ENCODE peak calls at places on chromosomes 2 and 18, in ten cellular contexts. I, C, X, T, G, S, D, Q, Y and O are unnamed samples.

GRCh38 chr2:12824771-12825363 is 108.1 kb downstream of the TRIB2 start:
- DNase-seq in Q (no peak), C (no peak), X (peak; percentile 61), T (no peak), I (no peak), Y (no peak), G (no peak), D (no peak), S (no peak), O (no peak)

GRCh38 chr2:227395556-227395955 is 7.8 kb upstream of the SCYGR1 start:
- DNase-seq in G (no peak), X (no peak), Q (no peak), S (no peak), Y (no peak), D (no peak), C (no peak), T (no peak), I (no peak), O (no peak)

GRCh38 chr2:58130238-58130637 is 83.6 kb downstream of the VRK2 start:
- DNase-seq in I (no peak), C (no peak), Q (no peak), T (no peak), S (no peak), D (no peak), X (no peak), G (no peak), Y (no peak), O (no peak)

GRCh38 chr2:216740557-216741222 is 45.3 kb upstream of the IGFBP5 start:
- DNase-seq in S (no peak), Y (no peak), Q (no peak), X (peak; percentile 70), I (no peak), D (peak; percentile 93), G (no peak), C (no peak), T (no peak), O (no peak)

GRCh38 chr2:45759310-45759851 is 107.9 kb downstream of the PRKCE start:
- DNase-seq in D (peak; percentile 87), S (no peak), T (no peak), C (no peak), Y (no peak), G (peak; percentile 52), Q (no peak), I (peak; percentile 14), X (no peak), O (no peak)

GRCh38 chr2:161166538-161167409 is 6.5 kb downstream of the TANK start:
- DNase-seq in I (no peak), Q (no peak), S (no peak), C (no peak), D (peak; percentile 35), X (no peak), G (no peak), T (no peak), Y (peak; percentile 68), O (peak; percentile 50)

GRCh38 chr2:212957184-212957583 is 194.2 kb downstream of the IKZF2 start:
- DNase-seq in I (no peak), X (no peak), Q (no peak), D (no peak), C (no peak), T (no peak), G (no peak), S (no peak), Y (no peak), O (no peak)

GRCh38 chr2:235543126-235543750 is 49.4 kb downstream of the AGAP1 start:
- DNase-seq in D (peak; percentile 50), C (no peak), Y (no peak), Q (no peak), X (no peak), G (no peak), T (peak; percentile 74), I (peak; percentile 23), S (no peak), O (no peak)

GRCh38 chr2:159961005-159961404 is 101.4 kb downstream of the PLA2R1 start:
- DNase-seq in Q (peak; percentile 14), D (no peak), C (no peak), S (no peak), T (no peak), Y (no peak), I (no peak), X (no peak), G (no peak), O (no peak)

GRCh38 chr2:192585418-192585817 is 390.7 kb upstream of the TMEFF2 start:
- DNase-seq in Q (no peak), D (no peak), G (no peak), I (no peak), Y (no peak), X (no peak), S (no peak), C (no peak), T (no peak), O (no peak)
- TF ChIP-seq CTCF in Q (no peak), D (no peak), G (no peak), I (no peak), Y (no peak), X (no peak), S (no peak), C (no peak), T (no peak), O (no peak)

GRCh38 chr2:231785413-231785812 is 832 bp upstream of the COPS7B start:
- DNase-seq in Q (no peak), D (no peak), Y (no peak), X (no peak), S (no peak), G (no peak), T (no peak), I (no peak), C (no peak), O (no peak)

GRCh38 chr2:231785822-231786176 is 446 bp upstream of the COPS7B start:
- DNase-seq in T (no peak), X (no peak), G (no peak), I (no peak), Y (no peak), D (no peak), Q (no peak), C (no peak), S (no peak), O (no peak)

GRCh38 chr2:231786177-231786916 is at the start of gene COPS7B:
- DNase-seq in S (peak; percentile 66), Y (peak; percentile 89), I (peak; percentile 96), D (peak; percentile 72), X (peak; percentile 66), C (peak; percentile 78), Q (peak; percentile 78), G (peak; percentile 31), T (peak; percentile 89), O (peak; percentile 90)

GRCh38 chr2:231791107-231791506 is 4.9 kb downstream of the COPS7B start:
- DNase-seq in G (no peak), I (no peak), S (no peak), Y (no peak), X (no peak), D (no peak), Q (no peak), T (no peak), C (no peak), O (no peak)

DNA sequence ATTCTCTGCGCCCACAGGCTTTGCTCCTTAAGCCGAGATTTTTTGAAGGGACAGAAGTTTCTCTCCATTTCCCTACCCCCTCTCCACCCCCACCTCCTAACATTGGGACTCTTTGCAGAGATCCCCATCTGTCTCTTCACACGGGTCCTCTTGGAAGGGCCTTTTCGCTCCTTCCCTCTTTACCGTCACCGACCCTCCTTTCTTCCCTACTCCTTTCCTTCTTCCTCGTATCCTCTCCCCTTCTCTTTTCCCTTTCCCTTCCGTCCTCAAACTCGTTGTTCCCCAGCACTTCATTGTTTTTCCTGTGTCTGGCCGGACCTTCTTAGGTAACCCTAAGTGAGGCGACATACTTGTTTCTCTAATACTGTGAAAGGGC is 660 bp downstream of the COPS7B start:
- DNase-seq in I (no peak), G (no peak), C (no peak), S (no peak), T (no peak), Y (no peak), D (no peak), X (no peak), Q (no peak), O (no peak)
- TF ChIP-seq CTCF in I (no peak), G (no peak), C (no peak), S (no peak), T (no peak), Y (no peak), D (no peak), X (no peak), Q (no peak), O (no peak)

GRCh38 chr2:28469947-28470585 is 25.8 kb upstream of the PLB1 start:
- DNase-seq in T (no peak), I (no peak), Q (no peak), S (no peak), C (no peak), X (no peak), D (no peak), G (no peak), Y (no peak), O (no peak)

GRCh38 chr2:28469304-28469703 is 26.6 kb upstream of the PLB1 start:
- DNase-seq in X (no peak), S (no peak), D (peak; percentile 49), Q (peak; percentile 30), T (no peak), I (no peak), Y (no peak), C (no peak), G (no peak), O (no peak)

GRCh38 chr2:28471701-28472236 is 24.1 kb upstream of the PLB1 start:
- DNase-seq in Y (no peak), Q (no peak), D (no peak), G (no peak), T (no peak), X (no peak), S (no peak), I (no peak), C (no peak), O (no peak)

GRCh38 chr2:28470759-28471158 is 25.1 kb upstream of the PLB1 start:
- DNase-seq in C (no peak), Y (no peak), Q (no peak), D (no peak), I (no peak), X (no peak), S (no peak), T (no peak), G (no peak), O (no peak)

GRCh38 chr2:28471214-28471613 is 24.6 kb upstream of the PLB1 start:
- DNase-seq in D (no peak), Y (no peak), Q (no peak), I (no peak), T (no peak), C (no peak), X (no peak), G (no peak), S (no peak), O (no peak)
- TF ChIP-seq CTCF in D (no peak), Y (no peak), Q (no peak), I (no peak), T (no peak), C (no peak), X (no peak), G (no peak), S (no peak), O (no peak)

GRCh38 chr18:59055345-59056032 is 84.2 kb upstream of the SEC11C start:
- DNase-seq in X (no peak), Q (peak; percentile 5), D (no peak), C (no peak), I (peak; percentile 76), T (no peak), G (no peak), S (no peak), Y (no peak), O (no peak)
- TF ChIP-seq CTCF in X (no peak), Q (peak; percentile 5), D (peak; percentile 29), C (no peak), I (peak; percentile 74), T (no peak), G (peak; percentile 12), S (no peak), Y (no peak), O (no peak)

GRCh38 chr18:7813131-7813530 is 246.0 kb downstream of the PTPRM start:
- DNase-seq in D (no peak), T (no peak), I (no peak), S (no peak), Q (no peak), C (no peak), X (no peak), G (no peak), Y (no peak), O (no peak)
- TF ChIP-seq CTCF in D (no peak), T (no peak), I (no peak), S (no peak), Q (no peak), C (no peak), X (no peak), G (no peak), Y (no peak), O (no peak)